ENCODE peak calls at places on chromosomes 12 and 14, in four cellular contexts. I, R, C and X are unnamed samples.

GRCh38 chr14:22739423-22739822 is 27.1 kb upstream of the OXA1L start:
- DNase-seq in I (no peak), R (no peak), C (no peak), X (no peak)

GRCh38 chr12:31234955-31235867 is 90.7 kb downstream of the SINHCAF start:
- DNase-seq in I (no peak), R (peak), C (no peak), X (peak)

GRCh38 chr14:54348923-54349615 is 47.7 kb upstream of the CDKN3 start:
- DNase-seq in I (no peak), R (no peak), C (no peak), X (no peak)

GRCh38 chr14:76729953-76730505 is 31.2 kb upstream of the VASH1 start:
- DNase-seq in I (no peak), R (no peak), C (no peak), X (no peak)

GRCh38 chr12:76537923-76538322 is 21.6 kb downstream of the OSBPL8 start:
- DNase-seq in I (no peak), R (no peak), C (no peak), X (no peak)

GRCh38 chr14:76829650-76830421 is 3.6 kb downstream of the LRRC74A start:
- DNase-seq in I (no peak), R (peak), C (no peak), X (peak)

GRCh38 chr12:104958946-104959841 is 1.1 kb upstream of the SLC41A2 start:
- DNase-seq in I (no peak), R (no peak), C (no peak), X (no peak)

GRCh38 chr14:24659916-24660570 is 26.1 kb upstream of the GZMB start:
- DNase-seq in I (no peak), R (no peak), C (peak), X (no peak)

GRCh38 chr12:100186071-100186470 is 14.5 kb upstream of the ACTR6 start:
- DNase-seq in I (no peak), R (no peak), C (no peak), X (no peak)

GRCh38 chr14:56189306-56189705 is 71.1 kb downstream of the PELI2 start:
- DNase-seq in I (no peak), R (no peak), C (no peak), X (no peak)

GRCh38 chr12:90548595-90548994 is 406.4 kb downstream of the CCER1 start:
- DNase-seq in I (no peak), R (no peak), C (no peak), X (no peak)

GRCh38 chr14:88614218-88614907 is 51.5 kb downstream of the ZC3H14 start:
- DNase-seq in I (no peak), R (no peak), C (no peak), X (no peak)

GRCh38 chr12:31803306-31804184 is 74.7 kb upstream of the AMN1 start:
- DNase-seq in I (no peak), R (no peak), C (no peak), X (no peak)

GRCh38 chr12:1318327-1319031 is 275.9 kb downstream of the FBXL14 start:
- DNase-seq in I (no peak), R (no peak), C (no peak), X (no peak)

GRCh38 chr12:18753481-18754117 is 15.7 kb downstream of the CAPZA3 start:
- DNase-seq in I (no peak), R (no peak), C (no peak), X (no peak)

GRCh38 chr12:52127683-52128450 is 48.4 kb downstream of the SMIM41 start:
- DNase-seq in I (no peak), R (no peak), C (no peak), X (peak)

GRCh38 chr12:94640134-94640928 is 10.0 kb downstream of the TMCC3 start:
- DNase-seq in I (no peak), R (no peak), C (peak), X (no peak)

GRCh38 chr14:35331605-35332516 is 39.7 kb downstream of the PSMA6 start:
- DNase-seq in I (no peak), R (no peak), C (no peak), X (no peak)

GRCh38 chr12:117686911-117687377 is 281.8 kb downstream of the KSR2 start:
- DNase-seq in I (no peak), R (no peak), C (no peak), X (no peak)

GRCh38 chr12:28313631-28314030 is 123.4 kb downstream of the CCDC91 start:
- DNase-seq in I (no peak), R (no peak), C (no peak), X (no peak)

GRCh38 chr12:116116650-116117424 is 160.7 kb downstream of the MED13L start:
- DNase-seq in I (no peak), R (no peak), C (no peak), X (no peak)

GRCh38 chr14:105420141-105420975 is 731 bp downstream of the MTA1 start:
- DNase-seq in I (no peak), R (no peak), C (no peak), X (no peak)

GRCh38 chr12:2248087-2248900 is 195.5 kb downstream of the CACNA1C start:
- DNase-seq in I (no peak), R (no peak), C (no peak), X (peak)

GRCh38 chr14:104795781-104796681 is 483 bp upstream of the AKT1 start:
- DNase-seq in I (peak), R (peak), C (no peak), X (peak)

GRCh38 chr12:130083746-130084145 is 78.5 kb upstream of the FZD10 start:
- DNase-seq in I (no peak), R (no peak), C (no peak), X (no peak)

GRCh38 chr12:26845057-26845666 is 12.2 kb upstream of the ITPR2 start:
- DNase-seq in I (no peak), R (peak), C (no peak), X (peak)

GRCh38 chr12:91361864-91362263 is 179.2 kb upstream of the DCN start:
- DNase-seq in I (no peak), R (no peak), C (no peak), X (no peak)

GRCh38 chr12:32053881-32054624 is 52.6 kb upstream of the BICD1 start:
- DNase-seq in I (no peak), R (no peak), C (no peak), X (no peak)

GRCh38 chr12:25189656-25190055 is 5.3 kb downstream of the DNAI7 start:
- DNase-seq in I (no peak), R (no peak), C (no peak), X (no peak)

GRCh38 chr14:34059925-34060746 is 109.3 kb upstream of the EGLN3 start:
- DNase-seq in I (no peak), R (peak), C (peak), X (peak)

GRCh38 chr14:77268989-77269595 is 1.9 kb downstream of the NGB start:
- DNase-seq in I (no peak), R (no peak), C (no peak), X (no peak)

GRCh38 chr12:72774023-72774422 is 501.9 kb downstream of the TRHDE start:
- DNase-seq in I (no peak), R (no peak), C (no peak), X (no peak)